ENCODE peak calls at places on chromosomes 2 and 18, in six cellular contexts. R is mammary epithelial cell, N is mesenchymal stem cell, Z is heart right ventricle, X is uterus, U is fibroblast of lung. H is an unnamed sample.

GRCh38 chr18:565562-566061 is 14.6 kb upstream of the CETN1 start:
- DNase-seq in R (no peak), N (no peak), Z (no peak), X (no peak), U (no peak), H (no peak)

GRCh38 chr2:61478086-61478485 is 7.2 kb upstream of the USP34 start:
- DNase-seq in R (no peak), N (no peak), Z (no peak), X (no peak), U (no peak), H (no peak)

GRCh38 chr2:206800501-206801416 is 35.4 kb downstream of the FASTKD2 start:
- DNase-seq in R (peak; percentile 69), N (peak; percentile 81), Z (peak; percentile 75), X (peak; percentile 70), U (peak; percentile 68), H (peak; percentile 85)

GRCh38 chr2:26968001-26968400 is 2.4 kb upstream of the MAPRE3 start:
- DNase-seq in R (peak; percentile 59), N (no peak), Z (no peak), X (no peak), U (peak; percentile 83), H (no peak)

GRCh38 chr2:24950100-24950499 is 21.7 kb downstream of the DNAJC27 start:
- DNase-seq in R (no peak), N (no peak), Z (no peak), X (no peak), U (no peak), H (no peak)

GRCh38 chr2:47606172-47606571 is 176.8 kb upstream of the MSH6 start:
- DNase-seq in R (no peak), N (no peak), Z (no peak), X (no peak), U (no peak), H (no peak)

GRCh38 chr2:182456784-182457183 is 29.9 kb upstream of the PDE1A start:
- DNase-seq in R (no peak), N (peak; percentile 14), Z (no peak), X (no peak), U (peak; percentile 78), H (no peak)

GRCh38 chr18:9575558-9575957 is 38.8 kb downstream of the PPP4R1 start:
- DNase-seq in R (peak; percentile 74), N (peak; percentile 97), Z (peak; percentile 92), X (peak; percentile 81), U (peak; percentile 92), H (peak; percentile 93)

GRCh38 chr2:119011162-119011909 is 69.3 kb downstream of the MARCO start:
- DNase-seq in R (no peak), N (peak; percentile 11), Z (peak; percentile 22), X (no peak), U (peak; percentile 28), H (peak; percentile 8)

GRCh38 chr2:239168575-239168974 is 232.2 kb downstream of the HDAC4 start:
- DNase-seq in R (no peak), N (no peak), Z (no peak), X (peak; percentile 10), U (no peak), H (no peak)

GRCh38 chr2:18566145-18566544 is 5.7 kb upstream of the RDH14 start:
- DNase-seq in R (no peak), N (peak; percentile 90), Z (no peak), X (no peak), U (no peak), H (no peak)

GRCh38 chr2:178807227-178808008 is at the start of gene TTN:
- DNase-seq in R (no peak), N (no peak), Z (peak; percentile 82), X (no peak), U (no peak), H (no peak)

GRCh38 chr2:118539290-118539689 is 308.2 kb downstream of the EN1 start:
- DNase-seq in R (no peak), N (no peak), Z (peak; percentile 7), X (no peak), U (peak; percentile 44), H (peak; percentile 32)

GRCh38 chr2:177322801-177323261 is 58.3 kb upstream of the NFE2L2 start:
- DNase-seq in R (peak; percentile 89), N (no peak), Z (no peak), X (no peak), U (no peak), H (peak; percentile 96)

GRCh38 chr2:65030933-65031332 is 25.3 kb upstream of the CEP68 start:
- DNase-seq in R (no peak), N (no peak), Z (no peak), X (no peak), U (no peak), H (no peak)

GRCh38 chr2:95670686-95671085 is 78.9 kb downstream of the TRIM43 start:
- DNase-seq in R (no peak), N (no peak), Z (no peak), X (no peak), U (no peak), H (no peak)

GRCh38 chr2:28181801-28182200 is 210.9 kb upstream of the FOSL2 start:
- DNase-seq in R (no peak), N (no peak), Z (no peak), X (no peak), U (no peak), H (peak; percentile 18)

GRCh38 chr18:3454365-3455089 is 4.6 kb downstream of the TGIF1 start:
- DNase-seq in R (peak; percentile 46), N (peak; percentile 79), Z (peak; percentile 56), X (peak; percentile 40), U (peak; percentile 70), H (peak; percentile 69)

GRCh38 chr2:218000137-218000536 is 2.7 kb downstream of the TNS1 start:
- DNase-seq in R (no peak), N (peak; percentile 71), Z (no peak), X (peak; percentile 55), U (peak; percentile 82), H (no peak)

GRCh38 chr2:210299974-210300373 is 15.0 kb downstream of the MYL1 start:
- DNase-seq in R (no peak), N (no peak), Z (no peak), X (no peak), U (no peak), H (no peak)

GRCh38 chr18:29969876-29970275 is 1072.7 kb downstream of the DSC3 start:
- DNase-seq in R (no peak), N (no peak), Z (no peak), X (no peak), U (no peak), H (no peak)

GRCh38 chr2:105761931-105762515 is 17.3 kb downstream of the NCK2 start:
- DNase-seq in R (no peak), N (peak; percentile 38), Z (no peak), X (no peak), U (peak; percentile 58), H (no peak)

GRCh38 chr2:140918426-140918825 is 1212.4 kb downstream of the LRP1B start:
- DNase-seq in R (no peak), N (peak; percentile 70), Z (no peak), X (no peak), U (no peak), H (no peak)

GRCh38 chr18:73503326-73503725 is 635.5 kb upstream of the NETO1 start:
- DNase-seq in R (peak; percentile 46), N (no peak), Z (no peak), X (no peak), U (peak; percentile 10), H (no peak)

GRCh38 chr2:105038383-105039061 is 653 bp downstream of the MRPS9 start:
- DNase-seq in R (peak; percentile 16), N (peak; percentile 22), Z (no peak), X (peak; percentile 19), U (no peak), H (peak; percentile 16)

GRCh38 chr2:60821133-60821469 is 60.3 kb upstream of the REL start:
- DNase-seq in R (no peak), N (no peak), Z (no peak), X (no peak), U (no peak), H (no peak)

GRCh38 chr18:11887305-11888262 is 20.5 kb downstream of the MPPE1 start:
- DNase-seq in R (no peak), N (no peak), Z (no peak), X (no peak), U (peak; percentile 75), H (no peak)

GRCh38 chr2:168998609-168999211 is 32.4 kb downstream of the ABCB11 start:
- DNase-seq in R (no peak), N (no peak), Z (no peak), X (no peak), U (peak; percentile 20), H (no peak)
- H3K4me1 ChIP-seq in R (peaks cover 12% of the 10 kb centered on the region), N (peaks cover 2% of the 10 kb centered on the region), Z (no peaks in the 10 kb centered on the region), X (no peaks in the 10 kb centered on the region), U (no peaks in the 10 kb centered on the region), H (no peaks in the 10 kb centered on the region)

GRCh38 chr2:43927442-43927841 is 68.3 kb downstream of the LRPPRC start:
- DNase-seq in R (no peak), N (no peak), Z (no peak), X (no peak), U (no peak), H (no peak)

GRCh38 chr2:43934567-43934966 is 61.2 kb downstream of the LRPPRC start:
- DNase-seq in R (peak; percentile 29), N (no peak), Z (no peak), X (no peak), U (peak; percentile 62), H (no peak)

GRCh38 chr2:43925431-43925830 is 70.4 kb downstream of the LRPPRC start:
- DNase-seq in R (no peak), N (no peak), Z (no peak), X (no peak), U (no peak), H (no peak)

DNA sequence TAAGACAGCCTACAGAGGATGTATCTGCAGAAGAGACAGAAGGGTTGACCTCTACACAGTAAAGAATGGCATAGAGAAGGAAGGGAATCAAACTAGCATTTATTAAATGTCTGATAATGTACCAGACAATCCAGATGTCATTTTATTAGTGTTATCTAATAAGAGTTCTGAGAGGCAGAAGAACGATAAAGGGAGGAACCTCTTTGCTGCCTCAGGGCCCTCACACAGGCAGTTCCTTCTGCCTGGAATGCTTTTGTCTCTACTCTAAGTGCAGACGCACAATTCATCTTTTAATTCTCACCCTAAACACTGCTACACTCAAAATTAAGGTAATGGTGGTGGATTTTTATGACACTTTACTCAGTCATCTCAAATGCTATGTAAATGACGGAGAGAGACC is 64.5 kb downstream of the LRPPRC start:
- DNase-seq in R (no peak), N (no peak), Z (no peak), X (no peak), U (no peak), H (no peak)
- H3K36me3 ChIP-seq in R (peaks cover 28% of the 10 kb centered on the region), N (peaks cover 5% of the 10 kb centered on the region), Z (no peaks in the 10 kb centered on the region), X (no peaks in the 10 kb centered on the region), U (peaks cover 4% of the 10 kb centered on the region), H (peaks cover 7% of the 10 kb centered on the region)

DNA sequence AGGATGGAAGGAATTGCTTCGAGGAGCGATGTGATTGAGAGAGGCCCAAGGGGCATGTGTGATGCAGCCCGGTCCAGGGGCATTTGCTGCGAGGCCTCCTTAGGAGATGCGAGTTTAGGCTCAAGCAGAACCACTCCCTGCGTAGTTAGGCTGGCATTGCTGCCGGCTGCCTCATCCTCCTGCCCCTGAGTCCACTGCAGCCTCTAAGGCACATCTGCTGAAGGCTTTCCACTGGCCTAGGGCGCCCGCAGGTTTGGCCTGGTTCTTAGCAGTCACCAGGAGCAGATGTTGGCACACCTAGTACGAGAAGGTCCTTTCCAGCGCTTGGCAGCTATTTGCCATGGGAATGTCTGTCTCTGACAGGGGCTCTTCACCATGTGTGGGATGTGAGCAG is 20.7 kb downstream of the INPP5D start:
- DNase-seq in R (no peak), N (no peak), Z (no peak), X (no peak), U (no peak), H (no peak)
- H3K27ac ChIP-seq in R (no peak overlapping the region), N (no peak overlapping the region), Z (peak overlapping the region; percentile 4), X (no peak overlapping the region), U (no peak overlapping the region), H (peak overlapping the region; percentile 43)

GRCh38 chr18:79960921-79961526 is 3.4 kb upstream of the HSBP1L1 start:
- DNase-seq in R (no peak), N (no peak), Z (no peak), X (no peak), U (no peak), H (no peak)
- H3K4me1 ChIP-seq in R (peaks cover 56% of the 10 kb centered on the region), N (peaks cover 18% of the 10 kb centered on the region), Z (peaks cover 9% of the 10 kb centered on the region), X (peaks cover 3% of the 10 kb centered on the region), U (peaks cover 7% of the 10 kb centered on the region), H (no peaks in the 10 kb centered on the region)